ENCODE peak calls at places on chromosomes 6 and 20, in ten cellular contexts. E, Z, J, P, K, Y, H, V, U and C are unnamed samples.

GRCh38 chr6:113392551-113393055 is 464.5 kb upstream of the MARCKS start:
- DNase-seq in E (no peak), Z (no peak), J (no peak), P (no peak), K (no peak), Y (no peak), H (no peak), V (no peak), U (no peak), C (no peak)

GRCh38 chr6:168684906-168685305 is 243.9 kb downstream of the SMOC2 start:
- DNase-seq in E (no peak), Z (no peak), J (no peak), P (no peak), K (no peak), Y (no peak), H (no peak), V (no peak), U (no peak), C (peak; percentile 52)

GRCh38 chr6:39411465-39411864 is 89.0 kb upstream of the KCNK16 start:
- DNase-seq in E (peak; percentile 62), Z (no peak), J (no peak), P (no peak), K (no peak), Y (no peak), H (no peak), V (peak; percentile 71), U (no peak), C (no peak)

GRCh38 chr20:8036771-8037170 is 17.2 kb upstream of the TMX4 start:
- DNase-seq in E (no peak), Z (no peak), J (no peak), P (no peak), K (no peak), Y (no peak), H (no peak), V (no peak), U (no peak), C (no peak)

GRCh38 chr6:126188271-126188909 is 151.5 kb upstream of the CENPW start:
- DNase-seq in E (peak; percentile 80), Z (no peak), J (no peak), P (no peak), K (no peak), Y (no peak), H (no peak), V (peak; percentile 74), U (no peak), C (no peak)

GRCh38 chr6:116113386-116113785 is 12.5 kb downstream of the COL10A1 start:
- DNase-seq in E (no peak), Z (no peak), J (no peak), P (no peak), K (no peak), Y (no peak), H (no peak), V (no peak), U (no peak), C (no peak)

GRCh38 chr6:157893238-157893637 is 70.2 kb downstream of the SNX9 start:
- DNase-seq in E (no peak), Z (no peak), J (no peak), P (no peak), K (no peak), Y (no peak), H (no peak), V (no peak), U (no peak), C (no peak)

GRCh38 chr6:109493865-109494264 is 10.8 kb upstream of the ZBTB24 start:
- DNase-seq in E (no peak), Z (no peak), J (no peak), P (no peak), K (no peak), Y (no peak), H (no peak), V (no peak), U (no peak), C (no peak)

GRCh38 chr6:151091571-151091970 is 148.2 kb upstream of the AKAP12 start:
- DNase-seq in E (no peak), Z (no peak), J (no peak), P (no peak), K (no peak), Y (no peak), H (no peak), V (no peak), U (no peak), C (no peak)

GRCh38 chr20:50704971-50705370 is 13.6 kb upstream of the RIPOR3 start:
- DNase-seq in E (peak; percentile 64), Z (no peak), J (no peak), P (no peak), K (no peak), Y (no peak), H (no peak), V (no peak), U (no peak), C (no peak)

GRCh38 chr6:20338160-20338559 is 63.5 kb upstream of the E2F3 start:
- DNase-seq in E (peak; percentile 3), Z (no peak), J (no peak), P (no peak), K (no peak), Y (no peak), H (no peak), V (peak; percentile 42), U (no peak), C (no peak)

GRCh38 chr6:160121981-160122380 is 366 bp downstream of the SLC22A1 start:
- DNase-seq in E (no peak), Z (no peak), J (no peak), P (no peak), K (no peak), Y (no peak), H (no peak), V (no peak), U (no peak), C (no peak)

GRCh38 chr6:3484240-3484639 is 27.4 kb upstream of the SLC22A23 start:
- DNase-seq in E (peak; percentile 86), Z (no peak), J (no peak), P (no peak), K (no peak), Y (peak; percentile 18), H (peak; percentile 61), V (peak; percentile 59), U (no peak), C (no peak)

GRCh38 chr6:149560736-149561135 is 5.4 kb upstream of the GINM1 start:
- DNase-seq in E (no peak), Z (no peak), J (no peak), P (no peak), K (peak; percentile 34), Y (peak; percentile 58), H (peak; percentile 29), V (no peak), U (no peak), C (no peak)

GRCh38 chr6:109227646-109228045 is 132.3 kb downstream of the CEP57L1 start:
- DNase-seq in E (no peak), Z (no peak), J (no peak), P (no peak), K (no peak), Y (no peak), H (no peak), V (no peak), U (no peak), C (no peak)

GRCh38 chr6:113276631-113277030 is 580.5 kb upstream of the MARCKS start:
- DNase-seq in E (no peak), Z (no peak), J (no peak), P (no peak), K (no peak), Y (no peak), H (no peak), V (no peak), U (no peak), C (no peak)

GRCh38 chr6:4802312-4802935 is 26.2 kb downstream of the CDYL start:
- DNase-seq in E (no peak), Z (no peak), J (no peak), P (no peak), K (no peak), Y (no peak), H (no peak), V (no peak), U (no peak), C (no peak)

GRCh38 chr6:148466158-148466557 is 123.5 kb downstream of the SASH1 start:
- DNase-seq in E (no peak), Z (no peak), J (no peak), P (no peak), K (no peak), Y (no peak), H (no peak), V (no peak), U (no peak), C (no peak)

GRCh38 chr6:139479433-139480222 is 105.2 kb upstream of the CITED2 start:
- DNase-seq in E (no peak), Z (no peak), J (no peak), P (no peak), K (no peak), Y (no peak), H (peak; percentile 54), V (no peak), U (no peak), C (no peak)
- H3K4me1 ChIP-seq in E (peaks cover 4% of the 10 kb centered on the region), Z (peaks cover 48% of the 10 kb centered on the region), J (no peaks in the 10 kb centered on the region), P (peaks cover 2% of the 10 kb centered on the region), K (peaks cover 67% of the 10 kb centered on the region), Y (no peaks in the 10 kb centered on the region), H (peaks cover 35% of the 10 kb centered on the region), V (no peaks in the 10 kb centered on the region), U (peaks cover 3% of the 10 kb centered on the region), C (peaks cover 4% of the 10 kb centered on the region)

GRCh38 chr20:31452575-31452974 is 12.1 kb downstream of the DEFB123 start:
- DNase-seq in E (peak; percentile 3), Z (no peak), J (no peak), P (no peak), K (no peak), Y (no peak), H (no peak), V (no peak), U (no peak), C (no peak)
- H3K4me3 ChIP-seq in E (no peak overlapping the region), Z (no peak overlapping the region), J (no peak overlapping the region), P (no peak overlapping the region), K (no peak overlapping the region), Y (no peak overlapping the region), H (no peak overlapping the region), V (no peak overlapping the region), U (no peak overlapping the region), C (no peak overlapping the region)

DNA sequence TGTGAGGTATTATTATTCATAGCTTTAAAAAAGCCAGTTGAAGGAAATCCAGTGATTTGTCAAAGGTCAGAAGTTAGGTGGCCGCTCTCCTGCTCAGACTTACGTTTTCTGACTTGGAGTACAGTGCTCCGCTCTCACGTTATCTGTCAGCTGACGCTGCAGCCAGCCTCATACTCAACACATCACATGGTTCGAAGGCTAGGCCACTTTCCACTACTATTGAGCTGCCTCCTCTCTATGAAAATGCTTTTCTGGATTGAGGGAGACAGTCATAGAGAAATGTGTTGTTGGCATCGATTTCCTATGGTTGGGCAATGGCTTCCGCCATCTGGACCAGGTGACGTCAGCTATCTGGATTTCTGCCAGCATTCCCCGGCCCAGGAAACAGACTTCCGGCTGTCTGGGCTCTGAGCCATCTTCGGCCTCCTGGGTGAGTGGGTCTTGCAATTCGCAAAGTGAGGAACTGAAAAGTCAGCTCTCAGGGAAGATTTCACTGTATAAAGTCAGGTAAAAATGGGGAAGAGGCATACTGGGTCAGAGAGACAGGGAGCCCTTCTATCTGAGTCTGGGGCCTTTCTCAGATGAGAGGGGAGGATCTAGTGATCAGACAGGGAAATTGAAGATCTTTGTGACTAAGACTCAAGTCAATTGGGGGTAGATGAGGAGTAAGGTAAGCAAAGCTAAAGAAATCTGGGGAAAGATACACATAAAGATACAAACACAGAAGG is 37.5 kb upstream of the IER3 start:
- DNase-seq in E (peak; percentile 99), Z (no peak), J (no peak), P (peak; percentile 98), K (no peak), Y (peak; percentile 94), H (peak; percentile 40), V (peak; percentile 97), U (peak; percentile 91), C (peak; percentile 97)
- H3K4me1 ChIP-seq in E (peaks cover 35% of the 10 kb centered on the region), Z (peaks cover 4% of the 10 kb centered on the region), J (no peaks in the 10 kb centered on the region), P (no peaks in the 10 kb centered on the region), K (peaks cover 4% of the 10 kb centered on the region), Y (peaks cover 99% of the 10 kb centered on the region), H (peaks cover 4% of the 10 kb centered on the region), V (peaks cover 36% of the 10 kb centered on the region), U (peaks cover 96% of the 10 kb centered on the region), C (peaks cover 25% of the 10 kb centered on the region)

GRCh38 chr6:139030539-139030938 is 2.0 kb downstream of the ABRACL start:
- DNase-seq in E (no peak), Z (no peak), J (no peak), P (no peak), K (no peak), Y (no peak), H (no peak), V (no peak), U (no peak), C (no peak)
- H3K4me3 ChIP-seq in E (no peak overlapping the region), Z (no peak overlapping the region), J (peak overlapping the region; percentile 72), P (no peak overlapping the region), K (peak overlapping the region; percentile 88), Y (no peak overlapping the region), H (no peak overlapping the region), V (no peak overlapping the region), U (peak overlapping the region; percentile 89), C (no peak overlapping the region)